ENCODE peak calls at places on chromosomes 6 and 20, in nine cellular contexts. One of them, this sample, is unnamed.

GRCh38 chr20:17558154-17558940 is 11.5 kb upstream of the DSTN start:
- DNase-seq in fibroblast of mammary gland: peak
- DNase-seq in CD8-positive, alpha-beta T cell: no peak
- DNase-seq in SK-N-SH: no peak
- DNase-seq in psoas muscle: peak
- DNase-seq in breast epithelium: no peak
- DNase-seq in GM23338: peak
- DNase-seq in HFF-Myc: peak
- DNase-seq in lung: peak
- DNase-seq in this sample: no peak

GRCh38 chr20:1015181-1015580 is 13.1 kb upstream of the RSPO4 start:
- DNase-seq in fibroblast of mammary gland: no peak
- DNase-seq in CD8-positive, alpha-beta T cell: no peak
- DNase-seq in SK-N-SH: no peak
- DNase-seq in psoas muscle: no peak
- DNase-seq in breast epithelium: no peak
- DNase-seq in GM23338: no peak
- DNase-seq in HFF-Myc: no peak
- DNase-seq in lung: no peak
- DNase-seq in this sample: no peak

GRCh38 chr6:46757206-46757564 is 10.5 kb downstream of the ANKRD66 start:
- DNase-seq in fibroblast of mammary gland: peak
- DNase-seq in CD8-positive, alpha-beta T cell: no peak
- DNase-seq in SK-N-SH: no peak
- DNase-seq in psoas muscle: no peak
- DNase-seq in breast epithelium: no peak
- DNase-seq in GM23338: no peak
- DNase-seq in HFF-Myc: no peak
- DNase-seq in lung: no peak
- DNase-seq in this sample: no peak

GRCh38 chr6:169556758-169557505 is 144.9 kb downstream of the WDR27 start:
- DNase-seq in fibroblast of mammary gland: no peak
- DNase-seq in CD8-positive, alpha-beta T cell: no peak
- DNase-seq in SK-N-SH: no peak
- DNase-seq in psoas muscle: no peak
- DNase-seq in breast epithelium: no peak
- DNase-seq in GM23338: no peak
- DNase-seq in HFF-Myc: no peak
- DNase-seq in lung: no peak
- DNase-seq in this sample: no peak

GRCh38 chr6:25942561-25943147 is 12.2 kb upstream of the SLC17A2 start:
- DNase-seq in fibroblast of mammary gland: peak
- DNase-seq in CD8-positive, alpha-beta T cell: no peak
- DNase-seq in SK-N-SH: peak
- DNase-seq in psoas muscle: no peak
- DNase-seq in breast epithelium: no peak
- DNase-seq in GM23338: peak
- DNase-seq in HFF-Myc: peak
- DNase-seq in lung: no peak
- DNase-seq in this sample: no peak

GRCh38 chr20:10970109-10970508 is 296.3 kb upstream of the JAG1 start:
- DNase-seq in fibroblast of mammary gland: no peak
- DNase-seq in CD8-positive, alpha-beta T cell: no peak
- DNase-seq in SK-N-SH: no peak
- DNase-seq in psoas muscle: no peak
- DNase-seq in breast epithelium: no peak
- DNase-seq in GM23338: no peak
- DNase-seq in HFF-Myc: no peak
- DNase-seq in lung: no peak
- DNase-seq in this sample: no peak

GRCh38 chr6:76633259-76633658 is 560.8 kb upstream of the IMPG1 start:
- DNase-seq in fibroblast of mammary gland: no peak
- DNase-seq in CD8-positive, alpha-beta T cell: no peak
- DNase-seq in SK-N-SH: no peak
- DNase-seq in psoas muscle: no peak
- DNase-seq in breast epithelium: no peak
- DNase-seq in GM23338: peak
- DNase-seq in HFF-Myc: no peak
- DNase-seq in lung: no peak
- DNase-seq in this sample: no peak

GRCh38 chr6:87922191-87922946 is 125.3 kb upstream of the SPACA1 start:
- DNase-seq in fibroblast of mammary gland: no peak
- DNase-seq in CD8-positive, alpha-beta T cell: no peak
- DNase-seq in SK-N-SH: no peak
- DNase-seq in psoas muscle: no peak
- DNase-seq in breast epithelium: no peak
- DNase-seq in GM23338: no peak
- DNase-seq in HFF-Myc: no peak
- DNase-seq in lung: no peak
- DNase-seq in this sample: no peak

GRCh38 chr6:6436946-6437345 is 116.5 kb upstream of the F13A1 start:
- DNase-seq in fibroblast of mammary gland: no peak
- DNase-seq in CD8-positive, alpha-beta T cell: no peak
- DNase-seq in SK-N-SH: no peak
- DNase-seq in psoas muscle: no peak
- DNase-seq in breast epithelium: no peak
- DNase-seq in GM23338: no peak
- DNase-seq in HFF-Myc: no peak
- DNase-seq in lung: no peak
- DNase-seq in this sample: no peak

GRCh38 chr6:158536891-158537798 is 22.7 kb upstream of the TMEM181 start:
- DNase-seq in fibroblast of mammary gland: peak
- DNase-seq in CD8-positive, alpha-beta T cell: no peak
- DNase-seq in SK-N-SH: peak
- DNase-seq in psoas muscle: no peak
- DNase-seq in breast epithelium: no peak
- DNase-seq in GM23338: peak
- DNase-seq in HFF-Myc: no peak
- DNase-seq in lung: peak
- DNase-seq in this sample: no peak

GRCh38 chr6:9521152-9521530 is 893.7 kb downstream of the TFAP2A start:
- DNase-seq in fibroblast of mammary gland: no peak
- DNase-seq in CD8-positive, alpha-beta T cell: no peak
- DNase-seq in SK-N-SH: no peak
- DNase-seq in psoas muscle: no peak
- DNase-seq in breast epithelium: no peak
- DNase-seq in GM23338: no peak
- DNase-seq in HFF-Myc: no peak
- DNase-seq in lung: no peak
- DNase-seq in this sample: no peak

GRCh38 chr6:1609662-1610496 is at the start of gene FOXC1:
- DNase-seq in fibroblast of mammary gland: peak
- DNase-seq in CD8-positive, alpha-beta T cell: no peak
- DNase-seq in SK-N-SH: peak
- DNase-seq in psoas muscle: peak
- DNase-seq in breast epithelium: peak
- DNase-seq in GM23338: peak
- DNase-seq in HFF-Myc: peak
- DNase-seq in lung: peak
- DNase-seq in this sample: peak

GRCh38 chr20:20073851-20074252 is 21.5 kb downstream of the CFAP61 start:
- DNase-seq in fibroblast of mammary gland: no peak
- DNase-seq in CD8-positive, alpha-beta T cell: no peak
- DNase-seq in SK-N-SH: no peak
- DNase-seq in psoas muscle: peak
- DNase-seq in breast epithelium: no peak
- DNase-seq in GM23338: no peak
- DNase-seq in HFF-Myc: no peak
- DNase-seq in lung: no peak
- DNase-seq in this sample: no peak

GRCh38 chr20:23141016-23141415 is 54.9 kb upstream of the CD93 start:
- DNase-seq in fibroblast of mammary gland: no peak
- DNase-seq in CD8-positive, alpha-beta T cell: no peak
- DNase-seq in SK-N-SH: no peak
- DNase-seq in psoas muscle: no peak
- DNase-seq in breast epithelium: no peak
- DNase-seq in GM23338: no peak
- DNase-seq in HFF-Myc: no peak
- DNase-seq in lung: no peak
- DNase-seq in this sample: no peak

GRCh38 chr6:147065786-147066185 is 138.4 kb upstream of the STXBP5 start:
- DNase-seq in fibroblast of mammary gland: no peak
- DNase-seq in CD8-positive, alpha-beta T cell: no peak
- DNase-seq in SK-N-SH: no peak
- DNase-seq in psoas muscle: no peak
- DNase-seq in breast epithelium: peak
- DNase-seq in GM23338: no peak
- DNase-seq in HFF-Myc: no peak
- DNase-seq in lung: no peak
- DNase-seq in this sample: no peak

GRCh38 chr6:166112580-166112979 is 55.1 kb downstream of the TBXT start:
- DNase-seq in fibroblast of mammary gland: peak
- DNase-seq in CD8-positive, alpha-beta T cell: no peak
- DNase-seq in SK-N-SH: no peak
- DNase-seq in psoas muscle: no peak
- DNase-seq in breast epithelium: no peak
- DNase-seq in GM23338: no peak
- DNase-seq in HFF-Myc: no peak
- DNase-seq in lung: no peak
- DNase-seq in this sample: peak

GRCh38 chr20:45419188-45420091 is 3.5 kb downstream of the PIGT start:
- DNase-seq in fibroblast of mammary gland: peak
- DNase-seq in CD8-positive, alpha-beta T cell: no peak
- DNase-seq in SK-N-SH: no peak
- DNase-seq in psoas muscle: peak
- DNase-seq in breast epithelium: peak
- DNase-seq in GM23338: no peak
- DNase-seq in HFF-Myc: peak
- DNase-seq in lung: peak
- DNase-seq in this sample: peak

GRCh38 chr6:128275030-128275429 is 245.4 kb downstream of the PTPRK start:
- DNase-seq in fibroblast of mammary gland: peak
- DNase-seq in CD8-positive, alpha-beta T cell: no peak
- DNase-seq in SK-N-SH: no peak
- DNase-seq in psoas muscle: no peak
- DNase-seq in breast epithelium: no peak
- DNase-seq in GM23338: no peak
- DNase-seq in HFF-Myc: no peak
- DNase-seq in lung: no peak
- DNase-seq in this sample: no peak

GRCh38 chr6:14280006-14280510 is 162.5 kb downstream of the CD83 start:
- DNase-seq in fibroblast of mammary gland: no peak
- DNase-seq in CD8-positive, alpha-beta T cell: no peak
- DNase-seq in SK-N-SH: no peak
- DNase-seq in psoas muscle: no peak
- DNase-seq in breast epithelium: no peak
- DNase-seq in GM23338: no peak
- DNase-seq in HFF-Myc: no peak
- DNase-seq in lung: no peak
- DNase-seq in this sample: no peak

GRCh38 chr6:14281831-14282230 is 164.3 kb downstream of the CD83 start:
- DNase-seq in fibroblast of mammary gland: no peak
- DNase-seq in CD8-positive, alpha-beta T cell: no peak
- DNase-seq in SK-N-SH: no peak
- DNase-seq in psoas muscle: no peak
- DNase-seq in breast epithelium: no peak
- DNase-seq in GM23338: no peak
- DNase-seq in HFF-Myc: no peak
- DNase-seq in lung: no peak
- DNase-seq in this sample: no peak

GRCh38 chr6:14282326-14282725 is 164.8 kb downstream of the CD83 start:
- DNase-seq in fibroblast of mammary gland: no peak
- DNase-seq in CD8-positive, alpha-beta T cell: no peak
- DNase-seq in SK-N-SH: no peak
- DNase-seq in psoas muscle: no peak
- DNase-seq in breast epithelium: no peak
- DNase-seq in GM23338: no peak
- DNase-seq in HFF-Myc: no peak
- DNase-seq in lung: no peak
- DNase-seq in this sample: no peak

GRCh38 chr6:14282854-14283505 is 165.4 kb downstream of the CD83 start:
- DNase-seq in fibroblast of mammary gland: no peak
- DNase-seq in CD8-positive, alpha-beta T cell: no peak
- DNase-seq in SK-N-SH: no peak
- DNase-seq in psoas muscle: no peak
- DNase-seq in breast epithelium: no peak
- DNase-seq in GM23338: no peak
- DNase-seq in HFF-Myc: no peak
- DNase-seq in lung: no peak
- DNase-seq in this sample: no peak

GRCh38 chr6:14280766-14281293 is 163.3 kb downstream of the CD83 start:
- DNase-seq in fibroblast of mammary gland: no peak
- DNase-seq in CD8-positive, alpha-beta T cell: no peak
- DNase-seq in SK-N-SH: no peak
- DNase-seq in psoas muscle: no peak
- DNase-seq in breast epithelium: no peak
- DNase-seq in GM23338: peak
- DNase-seq in HFF-Myc: no peak
- DNase-seq in lung: no peak
- DNase-seq in this sample: no peak
- TF ChIP-seq CTCF in fibroblast of mammary gland: peak
- TF ChIP-seq CTCF in CD8-positive, alpha-beta T cell: no peak
- TF ChIP-seq CTCF in SK-N-SH: no peak
- TF ChIP-seq CTCF in psoas muscle: no peak
- TF ChIP-seq CTCF in breast epithelium: no peak
- TF ChIP-seq CTCF in GM23338: peak
- TF ChIP-seq CTCF in HFF-Myc: peak
- TF ChIP-seq CTCF in lung: no peak
- TF ChIP-seq CTCF in this sample: no peak

GRCh38 chr6:3022765-3023662 is 23.3 kb downstream of the NQO2 start:
- DNase-seq in fibroblast of mammary gland: peak
- DNase-seq in CD8-positive, alpha-beta T cell: peak
- DNase-seq in SK-N-SH: no peak
- DNase-seq in psoas muscle: peak
- DNase-seq in breast epithelium: no peak
- DNase-seq in GM23338: peak
- DNase-seq in HFF-Myc: no peak
- DNase-seq in lung: no peak
- DNase-seq in this sample: no peak
- H3K4me3 ChIP-seq in fibroblast of mammary gland: peak
- H3K4me3 ChIP-seq in CD8-positive, alpha-beta T cell: peak
- H3K4me3 ChIP-seq in SK-N-SH: no peak
- H3K4me3 ChIP-seq in psoas muscle: peak
- H3K4me3 ChIP-seq in breast epithelium: peak
- H3K4me3 ChIP-seq in GM23338: peak
- H3K4me3 ChIP-seq in HFF-Myc: peak
- H3K4me3 ChIP-seq in lung: peak
- H3K4me3 ChIP-seq in this sample: peak

GRCh38 chr20:3358676-3359340 is 48.7 kb downstream of the DNAAF9 start:
- DNase-seq in fibroblast of mammary gland: no peak
- DNase-seq in CD8-positive, alpha-beta T cell: no peak
- DNase-seq in SK-N-SH: no peak
- DNase-seq in psoas muscle: no peak
- DNase-seq in breast epithelium: no peak
- DNase-seq in GM23338: peak
- DNase-seq in HFF-Myc: no peak
- DNase-seq in lung: no peak
- DNase-seq in this sample: no peak
- TF ChIP-seq CTCF in fibroblast of mammary gland: no peak
- TF ChIP-seq CTCF in CD8-positive, alpha-beta T cell: no peak
- TF ChIP-seq CTCF in SK-N-SH: no peak
- TF ChIP-seq CTCF in psoas muscle: no peak
- TF ChIP-seq CTCF in breast epithelium: no peak
- TF ChIP-seq CTCF in GM23338: no peak
- TF ChIP-seq CTCF in HFF-Myc: no peak
- TF ChIP-seq CTCF in lung: no peak
- TF ChIP-seq CTCF in this sample: no peak

DNA sequence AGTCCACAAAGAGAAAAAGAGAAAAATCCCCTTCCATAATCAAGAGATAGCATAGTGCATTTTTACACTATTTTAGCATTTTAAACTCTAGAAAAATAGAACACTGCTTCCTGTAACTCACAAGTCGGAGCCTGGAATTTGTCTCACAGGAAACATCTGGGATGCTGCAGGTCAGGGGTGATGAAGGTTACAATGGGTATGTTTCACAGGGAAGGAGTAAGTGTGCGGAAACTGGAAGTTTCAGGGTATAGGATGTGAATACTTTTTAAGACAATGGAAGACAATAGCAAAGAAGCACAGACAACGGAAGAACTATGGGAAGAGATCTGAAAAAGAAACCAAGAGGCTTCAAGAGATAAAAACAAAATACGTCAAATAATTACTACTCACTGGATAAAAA is 361.0 kb upstream of the MARCKS start:
- DNase-seq in fibroblast of mammary gland: no peak
- DNase-seq in CD8-positive, alpha-beta T cell: no peak
- DNase-seq in SK-N-SH: no peak
- DNase-seq in psoas muscle: no peak
- DNase-seq in breast epithelium: no peak
- DNase-seq in GM23338: no peak
- DNase-seq in HFF-Myc: no peak
- DNase-seq in lung: no peak
- DNase-seq in this sample: no peak
- H3K4me3 ChIP-seq in fibroblast of mammary gland: no peak
- H3K4me3 ChIP-seq in CD8-positive, alpha-beta T cell: no peak
- H3K4me3 ChIP-seq in SK-N-SH: no peak
- H3K4me3 ChIP-seq in psoas muscle: no peak
- H3K4me3 ChIP-seq in breast epithelium: no peak
- H3K4me3 ChIP-seq in GM23338: no peak
- H3K4me3 ChIP-seq in HFF-Myc: no peak
- H3K4me3 ChIP-seq in lung: no peak
- H3K4me3 ChIP-seq in this sample: no peak

This sample was measured in astrocyte of the cerebellum.